ENCODE peak calls at places on chromosomes 3 and 15, in four cellular contexts. W is HepG2, R is K562, K is GM12878. S is an unnamed sample.

GRCh38 chr3:178063475-178063874 is 472.8 kb upstream of the KCNMB2 start:
- DNase-seq in W (no peak), R (no peak), K (no peak), S (no peak)

GRCh38 chr3:116579843-116580242 is 129.7 kb upstream of the TUSC7 start:
- DNase-seq in W (peak; percentile 1), R (no peak), K (no peak), S (peak; percentile 3)

GRCh38 chr15:22780267-22780666 is 6.2 kb upstream of the NIPA1 start:
- DNase-seq in W (no peak), R (no peak), K (no peak), S (no peak)

GRCh38 chr3:4822568-4822967 is 156.7 kb upstream of the BHLHE40 start:
- DNase-seq in W (no peak), R (no peak), K (no peak), S (no peak)

GRCh38 chr3:42033741-42034140 is 57.4 kb upstream of the TRAK1 start:
- DNase-seq in W (no peak), R (no peak), K (no peak), S (no peak)

GRCh38 chr3:142211034-142211433 is 14.4 kb downstream of the GK5 start:
- DNase-seq in W (no peak), R (no peak), K (no peak), S (peak; percentile 7)

GRCh38 chr3:8183627-8184026 is 318.0 kb upstream of the LMCD1 start:
- DNase-seq in W (no peak), R (no peak), K (no peak), S (no peak)

GRCh38 chr3:67015702-67016500 is 17.8 kb downstream of the KBTBD8 start:
- DNase-seq in W (no peak), R (no peak), K (no peak), S (no peak)

GRCh38 chr3:166446291-166446690 is 609.1 kb upstream of the BCHE start:
- DNase-seq in W (no peak), R (no peak), K (no peak), S (no peak)

GRCh38 chr15:76951161-76951714 is 19.7 kb downstream of the RCN2 start:
- DNase-seq in W (no peak), R (no peak), K (no peak), S (no peak)

GRCh38 chr3:46576899-46577298 is 10.8 kb upstream of the LRRC2 start:
- DNase-seq in W (no peak), R (no peak), K (no peak), S (no peak)

GRCh38 chr3:133192363-133192945 is 154.3 kb downstream of the TMEM108 start:
- DNase-seq in W (no peak), R (no peak), K (no peak), S (no peak)

GRCh38 chr3:116198087-116198486 is 247.2 kb downstream of the LSAMP start:
- DNase-seq in W (no peak), R (no peak), K (no peak), S (no peak)

GRCh38 chr3:194713299-194714121 is 27.8 kb downstream of the FAM43A start:
- DNase-seq in W (no peak), R (no peak), K (no peak), S (no peak)

GRCh38 chr3:12444582-12445468 is 39.5 kb upstream of the TSEN2 start:
- DNase-seq in W (peak; percentile 78), R (no peak), K (no peak), S (peak; percentile 44)

GRCh38 chr15:43277901-43278300 is 11.2 kb upstream of the TGM5 start:
- DNase-seq in W (no peak), R (no peak), K (no peak), S (no peak)

GRCh38 chr15:82571722-82572222 is 31.5 kb upstream of the RPS17 start:
- DNase-seq in W (no peak), R (peak; percentile 37), K (no peak), S (no peak)

GRCh38 chr15:88839146-88839545 is 35.9 kb downstream of the ACAN start:
- DNase-seq in W (no peak), R (no peak), K (no peak), S (no peak)

GRCh38 chr15:49421991-49422390 is 1.1 kb upstream of the FGF7 start:
- DNase-seq in W (peak; percentile 53), R (peak; percentile 33), K (peak; percentile 12), S (peak; percentile 40)

DNA sequence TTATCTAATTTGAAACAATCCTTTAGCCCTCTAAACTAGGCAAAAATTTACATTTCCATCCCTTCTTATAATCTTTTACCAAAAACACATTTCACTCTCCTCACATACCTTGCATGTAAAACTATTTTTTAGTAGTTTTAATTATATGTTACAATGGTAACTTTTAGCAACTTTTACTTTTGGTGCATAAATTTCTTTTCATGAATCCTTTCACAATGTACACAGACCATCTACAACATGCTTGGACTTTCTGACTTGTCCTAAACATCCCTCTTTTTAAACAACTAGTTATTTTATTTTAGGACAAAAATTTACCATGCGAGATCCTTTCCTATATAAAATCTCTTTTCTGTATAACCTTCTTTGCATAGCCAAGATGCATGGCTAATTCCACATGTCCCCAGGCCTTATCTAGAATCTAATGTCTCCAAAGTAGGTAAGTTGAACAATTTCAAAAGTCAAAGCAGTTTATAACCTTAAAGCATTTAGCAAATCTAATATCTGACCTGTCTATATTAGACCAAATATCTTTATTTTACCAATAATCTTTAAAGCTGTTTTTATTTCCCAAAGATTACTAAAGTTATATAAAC is 14.4 kb upstream of the ALDH1L1 start:
- DNase-seq in W (no peak), R (no peak), K (no peak), S (peak; percentile 21)
- TF ChIP-seq RAD21 in W (no peak), R (no peak), K (no peak), S (no peak)

GRCh38 chr3:138256022-138256421 is 68.9 kb downstream of the ARMC8 start:
- DNase-seq in W (no peak), R (no peak), K (no peak), S (no peak)

GRCh38 chr3:138257986-138258385 is 70.9 kb downstream of the ARMC8 start:
- DNase-seq in W (no peak), R (no peak), K (no peak), S (no peak)

GRCh38 chr3:138253609-138254008 is 66.5 kb downstream of the ARMC8 start:
- DNase-seq in W (no peak), R (no peak), K (no peak), S (no peak)

GRCh38 chr3:138249636-138250035 is 62.5 kb downstream of the ARMC8 start:
- DNase-seq in W (no peak), R (no peak), K (no peak), S (no peak)

GRCh38 chr3:138254199-138254598 is 67.1 kb downstream of the ARMC8 start:
- DNase-seq in W (no peak), R (no peak), K (no peak), S (no peak)
- TF ChIP-seq ESRRA in W (no peak), R (no peak), K (no peak), S (no peak)

GRCh38 chr15:38868326-38869114 is 303.9 kb upstream of the RASGRP1 start:
- DNase-seq in W (peak; percentile 11), R (no peak), K (no peak), S (peak; percentile 88)
- TF ChIP-seq RAD21 in W (no peak), R (no peak), K (no peak), S (no peak)

DNA sequence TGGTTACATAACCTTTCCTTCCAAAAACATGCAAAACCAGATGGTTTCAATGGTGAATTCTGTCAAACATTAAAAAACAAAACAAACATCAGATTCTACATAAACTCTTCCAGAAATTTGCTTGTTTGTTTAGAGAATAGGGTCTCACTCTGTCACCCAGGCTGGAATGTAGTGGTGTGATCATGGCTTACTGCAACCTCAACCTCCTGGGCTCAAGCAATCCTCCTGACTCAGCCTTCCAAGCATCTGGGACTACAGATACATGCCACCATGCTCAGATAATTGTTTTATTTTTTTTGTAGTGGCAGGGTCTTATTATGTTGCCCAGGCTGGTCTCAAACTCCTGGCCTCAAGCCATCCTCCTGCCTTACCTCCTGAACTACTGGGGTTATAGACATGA is 36.1 kb downstream of the FBXL2 start:
- DNase-seq in W (no peak), R (no peak), K (no peak), S (peak; percentile 46)
- TF ChIP-seq ESRRA in W (no peak), R (no peak), K (no peak), S (no peak)

DNA sequence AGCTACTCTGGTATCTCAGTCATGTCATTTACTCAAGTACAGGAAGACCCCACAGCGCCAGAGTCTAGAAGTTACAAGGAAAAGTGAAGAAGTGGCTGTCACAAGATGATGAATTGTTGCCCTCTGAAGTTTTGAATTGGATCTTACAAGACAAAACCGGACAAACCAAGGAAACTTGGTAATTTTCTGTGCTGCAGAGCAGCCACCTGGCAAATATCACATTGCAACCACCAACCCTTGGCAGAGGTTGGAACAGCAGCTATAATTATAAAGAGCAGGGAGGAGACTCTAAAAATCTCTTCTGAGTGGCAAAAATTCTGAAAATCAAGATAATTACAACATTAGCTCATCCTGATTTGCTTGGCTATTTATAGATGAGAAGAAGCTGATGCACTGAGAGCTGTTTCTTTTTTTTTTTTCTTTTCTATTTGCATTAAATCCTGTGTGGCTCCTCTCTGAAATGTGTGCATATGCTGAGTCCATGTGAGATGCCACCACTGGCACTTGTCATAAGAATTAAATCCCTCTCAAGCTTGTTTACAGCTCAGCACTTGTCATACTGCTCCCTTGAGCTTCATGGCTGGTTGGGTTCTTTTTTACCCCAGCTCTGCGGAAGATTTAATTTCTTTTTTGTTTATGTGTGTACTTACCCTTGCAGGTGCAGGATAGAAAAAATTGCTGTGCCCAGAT is 68.0 kb upstream of the MNS1 start:
- DNase-seq in W (no peak), R (no peak), K (no peak), S (no peak)
- TF ChIP-seq RAD21 in W (no peak), R (no peak), K (no peak), S (no peak)

DNA sequence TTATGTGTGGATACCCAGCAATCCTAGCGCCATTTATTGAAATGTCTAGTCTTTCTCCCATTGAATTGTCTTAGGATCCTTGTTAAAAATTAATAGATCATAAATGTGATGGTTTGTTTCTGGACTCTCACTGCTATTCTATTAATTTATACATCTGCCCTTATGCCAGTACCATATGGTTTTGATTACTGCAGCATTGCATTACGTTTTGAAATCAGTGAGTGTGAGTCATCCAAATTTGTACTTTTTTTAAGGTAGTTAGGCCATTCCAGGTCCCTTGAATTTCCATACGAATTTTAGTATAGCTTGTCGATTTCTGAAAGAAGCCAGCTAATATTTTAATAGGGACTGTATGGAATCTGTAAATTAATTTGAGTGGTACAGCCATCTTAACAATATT is 648.6 kb upstream of the ZNF385D start:
- DNase-seq in W (no peak), R (no peak), K (no peak), S (no peak)
- TF ChIP-seq ESRRA in W (no peak), R (no peak), K (no peak), S (no peak)

GRCh38 chr3:53324011-53324544 is 23.3 kb downstream of the DCP1A start:
- DNase-seq in W (no peak), R (no peak), K (no peak), S (no peak)

GRCh38 chr3:53318522-53318921 is 28.8 kb downstream of the DCP1A start:
- DNase-seq in W (no peak), R (no peak), K (no peak), S (no peak)

DNA sequence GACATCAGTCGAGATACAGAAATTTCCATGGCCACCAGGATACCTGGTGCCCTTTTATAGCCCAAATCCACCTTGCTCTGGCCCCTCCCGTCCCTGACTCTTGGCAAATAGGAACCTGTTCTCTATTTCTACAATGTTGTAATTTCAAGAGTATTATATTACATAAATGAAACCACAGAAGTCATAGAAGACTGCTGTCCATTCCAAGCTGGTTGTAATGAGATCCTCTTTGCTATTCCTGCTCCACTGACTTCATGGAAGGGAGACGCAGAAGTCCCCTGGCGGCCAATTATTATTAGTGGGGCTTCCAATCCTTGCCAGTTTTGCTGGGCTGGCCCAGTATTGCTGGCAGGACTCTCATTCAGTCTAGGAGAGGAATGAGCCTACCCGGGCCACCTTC is 26.6 kb downstream of the DCP1A start:
- DNase-seq in W (no peak), R (no peak), K (no peak), S (no peak)
- TF ChIP-seq RAD21 in W (no peak), R (no peak), K (no peak), S (no peak)

S was measured in A549.